ENCODE peak calls at places on chromosomes 2 and 18, in six cellular contexts. D, Y, Z, M, F and C are unnamed samples.

GRCh38 chr18:11458447-11458846 is 150.9 kb upstream of the SLC35G4 start:
- DNase-seq in M (no peak), Z (no peak), Y (no peak), F (no peak), D (no peak), C (no peak)

GRCh38 chr2:144414324-144414845 is 105.5 kb downstream of the ZEB2 start:
- DNase-seq in Z (no peak), D (no peak), Y (no peak), F (no peak), M (no peak), C (no peak)

GRCh38 chr18:53458944-53459580 is 765.4 kb downstream of the MBD2 start:
- DNase-seq in Y (no peak), F (no peak), M (no peak), Z (peak), D (no peak), C (peak)

GRCh38 chr2:64186698-64187605 is 42.7 kb upstream of the PELI1 start:
- DNase-seq in Y (no peak), F (no peak), Z (no peak), M (no peak), D (no peak), C (peak)

GRCh38 chr2:54864727-54865126 is 141.3 kb downstream of the EML6 start:
- DNase-seq in M (no peak), Y (no peak), Z (no peak), D (no peak), F (no peak), C (no peak)

GRCh38 chr2:158760887-158761286 is 34.2 kb upstream of the DAPL1 start:
- DNase-seq in F (no peak), Z (no peak), Y (no peak), M (no peak), D (no peak), C (no peak)

GRCh38 chr2:118855451-118856279 is 8.2 kb upstream of the EN1 start:
- DNase-seq in Y (peak), F (no peak), M (peak), Z (peak), D (peak), C (no peak)

GRCh38 chr2:168212167-168212566 is 35.2 kb downstream of the STK39 start:
- DNase-seq in M (no peak), Z (no peak), Y (no peak), D (no peak), F (no peak), C (no peak)

GRCh38 chr2:191265311-191266170 is 20.3 kb downstream of the MYO1B start:
- DNase-seq in M (no peak), Y (no peak), F (no peak), Z (no peak), D (no peak), C (no peak)

GRCh38 chr2:238488347-238488826 is 61.7 kb downstream of the ASB1 start:
- DNase-seq in Y (no peak), M (no peak), F (no peak), Z (no peak), D (no peak), C (no peak)

GRCh38 chr18:74598350-74599001 is 806 bp downstream of the ZNF407 start:
- DNase-seq in Z (no peak), M (peak), D (peak), Y (peak), F (no peak), C (no peak)

GRCh38 chr2:177778472-177778871 is 294.1 kb downstream of the PDE11A start:
- DNase-seq in F (no peak), M (no peak), D (no peak), Y (no peak), Z (no peak), C (no peak)

GRCh38 chr2:149383340-149383739 is 53.0 kb downstream of the LYPD6 start:
- DNase-seq in Y (no peak), Z (no peak), D (peak), M (no peak), F (no peak), C (no peak)

GRCh38 chr2:229269146-229269545 is 1.9 kb downstream of the PID1 start:
- DNase-seq in M (no peak), Z (no peak), D (no peak), F (no peak), Y (no peak), C (no peak)

GRCh38 chr2:100281521-100282438 is 40.5 kb downstream of the LONRF2 start:
- DNase-seq in D (no peak), Y (no peak), F (no peak), Z (no peak), M (peak), C (no peak)

GRCh38 chr2:69012310-69013122 is 463 bp upstream of the ANTXR1 start:
- DNase-seq in M (peak), D (peak), F (no peak), Y (peak), Z (no peak), C (no peak)

GRCh38 chr2:96623116-96623515 is 15.0 kb downstream of the KANSL3 start:
- DNase-seq in Z (no peak), F (no peak), Y (no peak), M (no peak), D (no peak), C (no peak)

GRCh38 chr2:59249441-59250330 is 1008.6 kb upstream of the FANCL start:
- DNase-seq in M (no peak), F (no peak), Z (no peak), D (no peak), Y (no peak), C (no peak)

GRCh38 chr2:119024568-119024967 is 82.6 kb downstream of the MARCO start:
- DNase-seq in Y (no peak), F (no peak), M (no peak), D (peak), Z (no peak), C (no peak)

GRCh38 chr18:46322941-46323340 is 218.8 kb downstream of the HAUS1 start:
- DNase-seq in Z (no peak), D (no peak), M (no peak), F (no peak), Y (no peak), C (no peak)

GRCh38 chr2:183033951-183034350 is 4.3 kb downstream of the NCKAP1 start:
- DNase-seq in Z (no peak), M (no peak), Y (no peak), D (no peak), F (no peak), C (no peak)

GRCh38 chr2:120935339-120936313 is 200.0 kb downstream of the GLI2 start:
- DNase-seq in M (no peak), F (no peak), Y (no peak), Z (no peak), D (no peak), C (no peak)

GRCh38 chr2:98654702-98655488 is 46.5 kb downstream of the UNC50 start:
- DNase-seq in D (peak), F (no peak), Z (no peak), Y (no peak), M (no peak), C (no peak)

DNA sequence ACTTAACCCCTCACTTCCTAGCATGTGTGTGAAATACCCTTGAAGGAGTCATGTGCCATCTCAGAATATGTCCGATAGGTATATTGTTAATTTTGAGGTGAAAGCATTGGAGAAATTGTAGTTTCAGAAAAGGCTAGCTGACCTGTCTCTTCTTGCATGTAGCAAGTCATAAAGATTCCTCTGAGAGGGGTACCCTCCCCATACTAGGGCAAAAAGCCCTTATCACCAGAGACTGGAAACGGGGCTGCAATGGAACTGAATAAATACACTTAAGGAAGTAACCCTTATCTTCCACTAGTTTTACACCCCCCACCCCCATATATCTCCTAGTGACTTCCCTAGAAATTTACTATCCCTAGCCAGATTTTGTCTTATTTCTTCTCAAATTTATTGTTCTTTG is 1.8 kb upstream of the SF3B6 start:
- DNase-seq in Z (no peak), Y (no peak), F (no peak), M (peak), D (no peak), C (no peak)
- H3K9ac ChIP-seq in Z (no peak), Y (peak), F (peak), M (peak), D (peak), C (peak)

GRCh38 chr2:30711646-30712085 is 95.6 kb downstream of the CAPN13 start:
- DNase-seq in Z (peak), M (peak), F (peak), Y (peak), D (peak), C (peak)
- TF ChIP-seq POLR2AphosphoS5 in Z (peak), M (no peak), F (no peak), Y (peak), D (no peak), C (no peak)

GRCh38 chr2:10555810-10556111 is 107.6 kb upstream of the ODC1 start:
- DNase-seq in Y (no peak), Z (no peak), M (no peak), F (no peak), D (no peak), C (no peak)

GRCh38 chr2:10556271-10557140 is 108.4 kb upstream of the ODC1 start:
- DNase-seq in Z (no peak), D (no peak), Y (no peak), M (no peak), F (no peak), C (no peak)

GRCh38 chr2:10559101-10559500 is 111.0 kb upstream of the ODC1 start:
- DNase-seq in M (no peak), Y (no peak), Z (no peak), D (no peak), F (no peak), C (no peak)

GRCh38 chr2:10558281-10559030 is 110.3 kb upstream of the ODC1 start:
- DNase-seq in D (no peak), F (no peak), Z (no peak), M (no peak), Y (no peak), C (no peak)

GRCh38 chr2:10557506-10558265 is 109.6 kb upstream of the ODC1 start:
- DNase-seq in D (no peak), M (no peak), F (no peak), Y (no peak), Z (no peak), C (no peak)
- H3K9ac ChIP-seq in D (no peak), M (no peak), F (no peak), Y (no peak), Z (no peak), C (no peak)

DNA sequence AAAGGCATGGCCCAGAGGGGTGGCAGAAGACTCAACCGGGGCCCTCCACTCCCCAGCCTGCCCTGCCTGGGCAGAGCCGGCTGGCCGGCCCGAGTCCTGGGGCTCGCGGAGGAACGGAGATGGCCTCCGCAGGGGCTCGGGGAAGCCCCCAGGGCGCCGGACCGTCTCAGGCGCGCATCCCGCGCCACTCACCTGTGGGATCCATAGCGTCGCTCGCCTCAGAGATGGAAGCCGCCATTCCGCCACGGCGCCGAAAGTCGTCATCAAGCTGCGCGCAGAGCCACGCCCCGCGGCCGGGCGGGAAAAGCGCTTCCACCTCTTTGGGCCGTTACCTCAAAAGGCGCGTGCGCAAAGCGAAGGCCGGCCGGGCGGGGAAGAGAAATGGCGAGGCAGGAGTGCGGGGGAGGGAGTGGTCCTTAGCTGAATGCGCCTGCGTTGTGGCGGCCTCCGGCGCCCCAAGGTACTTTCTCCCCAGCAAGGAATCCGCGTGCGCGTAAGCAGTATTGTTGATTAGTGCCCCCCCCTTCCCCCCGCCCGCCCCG is at the start of gene SMPD4:
- DNase-seq in F (peak), Y (peak), Z (peak), D (peak), M (peak), C (peak)
- TF ChIP-seq POLR2AphosphoS5 in F (peak), Y (peak), Z (peak), D (no peak), M (peak), C (peak)

DNA sequence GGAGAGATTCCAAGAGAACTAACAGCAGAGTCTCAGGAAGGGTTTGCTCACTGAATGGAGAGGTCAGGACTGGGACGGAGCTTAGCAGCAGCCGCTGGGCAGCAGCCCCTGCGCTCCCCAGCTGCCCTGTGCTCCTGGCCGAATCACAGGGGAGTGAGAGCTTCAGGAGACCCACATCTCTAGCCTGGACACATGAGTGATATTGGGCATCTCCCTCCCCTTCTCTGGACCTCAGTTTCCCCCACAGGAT is 511 bp downstream of the MATN3 start:
- DNase-seq in D (peak), Y (no peak), F (no peak), M (no peak), Z (no peak), C (no peak)
- H3K9ac ChIP-seq in D (peak), Y (no peak), F (no peak), M (no peak), Z (peak), C (no peak)

GRCh38 chr2:47373747-47374146 is 29.2 kb upstream of the MSH2 start:
- DNase-seq in Y (no peak), F (no peak), Z (no peak), D (peak), M (peak), C (no peak)
- TF ChIP-seq POLR2AphosphoS5 in Y (no peak), F (no peak), Z (no peak), D (no peak), M (no peak), C (no peak)

GRCh38 chr2:79831919-79832318 is 319.1 kb downstream of the CTNNA2 start:
- DNase-seq in Y (no peak), Z (no peak), F (no peak), D (no peak), M (no peak), C (no peak)
- H3K9ac ChIP-seq in Y (no peak), Z (no peak), F (no peak), D (no peak), M (no peak), C (no peak)

DNA sequence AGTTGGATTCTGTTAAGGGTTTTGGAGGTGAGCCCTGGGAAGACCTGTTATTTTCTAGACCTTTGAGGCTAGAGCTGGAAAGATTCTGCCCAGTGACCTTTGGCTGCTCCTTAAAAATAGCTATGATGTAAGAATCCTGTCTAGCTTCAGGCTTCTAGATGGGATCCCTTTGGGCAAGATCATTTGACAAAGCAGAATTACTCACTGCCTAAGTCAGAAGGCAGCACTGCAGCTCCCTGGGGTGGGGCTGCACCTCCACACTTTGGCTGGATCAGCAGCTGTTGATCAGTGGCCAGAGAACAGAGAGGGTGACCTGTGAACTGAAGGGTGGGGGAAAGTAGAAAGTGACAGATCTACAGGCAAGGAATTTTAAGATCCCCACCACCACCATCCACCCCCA is 103.8 kb downstream of the ASAP2 start:
- DNase-seq in Z (no peak), M (peak), D (peak), F (no peak), Y (no peak), C (no peak)
- TF ChIP-seq POLR2AphosphoS5 in Z (no peak), M (no peak), D (peak), F (no peak), Y (no peak), C (no peak)

DNA sequence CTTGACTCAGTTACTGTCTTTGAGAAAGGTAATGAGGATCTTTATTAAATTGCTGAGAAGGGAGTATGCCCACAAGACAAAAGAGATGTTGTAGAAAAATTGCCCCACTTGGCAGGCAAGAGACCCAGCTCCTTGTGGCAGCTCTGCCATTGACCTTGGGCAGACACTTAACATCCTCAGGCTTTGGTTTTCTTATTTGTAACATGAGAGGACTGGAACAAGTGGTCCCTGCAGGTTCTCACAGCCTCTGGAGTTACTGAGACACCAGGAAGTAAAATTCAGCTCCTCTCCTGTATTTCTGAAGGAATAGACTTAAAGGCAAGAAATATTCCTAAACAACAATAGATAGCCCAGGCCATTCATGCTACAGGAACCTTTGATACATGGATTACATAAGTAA is 333.0 kb downstream of the PAX3 start:
- DNase-seq in F (no peak), D (no peak), Z (no peak), M (no peak), Y (no peak), C (no peak)
- H3K9ac ChIP-seq in F (no peak), D (no peak), Z (no peak), M (no peak), Y (no peak), C (no peak)